ENCODE peak calls at places on chromosomes 7 and 10, in four cellular contexts. One of them, this sample, is unnamed.

GRCh38 chr7:92766461-92767003 is 69.8 kb downstream of the CDK6 start:
- DNase-seq in K562: no peak
- DNase-seq in WTC11: no peak
- DNase-seq in HepG2: peak
- DNase-seq in this sample: no peak

GRCh38 chr10:31136951-31137885 is 105.6 kb upstream of the ZNF438 start:
- DNase-seq in K562: no peak
- DNase-seq in WTC11: no peak
- DNase-seq in HepG2: no peak
- DNase-seq in this sample: no peak

GRCh38 chr7:13742719-13743640 is 246.5 kb downstream of the ETV1 start:
- DNase-seq in K562: no peak
- DNase-seq in WTC11: peak
- DNase-seq in HepG2: no peak
- DNase-seq in this sample: peak

GRCh38 chr10:69464801-69465401 is 13.6 kb downstream of the TSPAN15 start:
- DNase-seq in K562: no peak
- DNase-seq in WTC11: no peak
- DNase-seq in HepG2: no peak
- DNase-seq in this sample: no peak

GRCh38 chr7:78379148-78379547 is 580.6 kb downstream of the PHTF2 start:
- DNase-seq in K562: no peak
- DNase-seq in WTC11: no peak
- DNase-seq in HepG2: no peak
- DNase-seq in this sample: no peak

GRCh38 chr10:19107406-19107805 is 58.8 kb downstream of the MALRD1 start:
- DNase-seq in K562: no peak
- DNase-seq in WTC11: no peak
- DNase-seq in HepG2: no peak
- DNase-seq in this sample: no peak

GRCh38 chr10:62373995-62374861 is at the start of gene ZNF365:
- DNase-seq in K562: no peak
- DNase-seq in WTC11: peak
- DNase-seq in HepG2: no peak
- DNase-seq in this sample: peak

GRCh38 chr10:119396709-119397071 is 145.8 kb downstream of the RGS10 start:
- DNase-seq in K562: no peak
- DNase-seq in WTC11: no peak
- DNase-seq in HepG2: no peak
- DNase-seq in this sample: no peak

GRCh38 chr7:43491984-43492383 is 90.9 kb upstream of the STK17A start:
- DNase-seq in K562: no peak
- DNase-seq in WTC11: no peak
- DNase-seq in HepG2: peak
- DNase-seq in this sample: no peak

GRCh38 chr7:158410720-158411119 is 176.9 kb downstream of the PTPRN2 start:
- DNase-seq in K562: no peak
- DNase-seq in WTC11: no peak
- DNase-seq in HepG2: no peak
- DNase-seq in this sample: no peak

GRCh38 chr7:158409816-158410330 is 177.8 kb downstream of the PTPRN2 start:
- DNase-seq in K562: no peak
- DNase-seq in WTC11: no peak
- DNase-seq in HepG2: no peak
- DNase-seq in this sample: no peak

GRCh38 chr7:158411232-158411950 is 176.2 kb downstream of the PTPRN2 start:
- DNase-seq in K562: no peak
- DNase-seq in WTC11: no peak
- DNase-seq in HepG2: no peak
- DNase-seq in this sample: no peak

GRCh38 chr7:158407581-158408331 is 179.9 kb downstream of the PTPRN2 start:
- DNase-seq in K562: no peak
- DNase-seq in WTC11: no peak
- DNase-seq in HepG2: peak
- DNase-seq in this sample: peak

DNA sequence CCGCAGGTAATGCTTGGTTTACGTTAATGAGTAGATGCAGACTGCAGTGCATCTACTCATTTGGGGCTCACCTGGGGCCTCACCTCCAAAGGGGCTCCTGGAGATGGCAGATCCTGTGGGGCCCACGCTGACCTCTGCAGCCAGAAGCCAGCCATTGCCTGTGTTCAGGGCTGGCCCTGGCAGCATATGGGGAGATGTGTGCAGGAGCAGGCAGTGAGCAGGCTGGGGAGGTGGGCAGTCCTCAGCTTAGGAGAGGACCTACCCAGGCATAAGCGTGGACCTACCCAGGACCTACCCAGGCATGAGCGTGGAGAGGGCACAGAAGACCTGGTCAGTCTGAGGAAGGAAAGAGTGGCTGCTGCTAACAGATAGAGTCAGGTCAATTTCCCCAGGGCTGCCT is 178.5 kb downstream of the PTPRN2 start:
- DNase-seq in K562: no peak
- DNase-seq in WTC11: no peak
- DNase-seq in HepG2: no peak
- DNase-seq in this sample: no peak
- TF ChIP-seq ELF4 in K562: no peak
- TF ChIP-seq ELF4 in WTC11: no peak
- TF ChIP-seq ELF4 in HepG2: no peak
- TF ChIP-seq ELF4 in this sample: no peak

DNA sequence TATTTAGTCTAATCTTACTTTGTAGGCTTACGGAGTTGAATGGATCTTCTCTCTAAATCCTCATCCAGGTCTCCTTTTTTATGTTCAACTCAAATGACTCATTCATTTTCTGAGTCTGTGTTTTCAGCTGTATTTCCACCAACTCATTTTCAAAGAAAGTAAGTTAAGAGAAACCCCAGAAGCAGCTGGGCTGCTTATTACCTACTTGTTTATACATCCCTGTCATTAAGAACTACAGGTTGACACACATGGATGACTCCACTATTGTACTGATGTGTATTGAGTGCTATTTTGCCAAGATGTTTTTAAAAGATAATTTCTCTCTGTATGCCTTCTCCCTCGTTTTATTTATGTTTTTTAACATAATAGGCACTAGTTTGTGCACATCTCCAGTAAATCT is 42.0 kb downstream of the DGKI start:
- DNase-seq in K562: no peak
- DNase-seq in WTC11: no peak
- DNase-seq in HepG2: no peak
- DNase-seq in this sample: no peak
- TF ChIP-seq ELF4 in K562: no peak
- TF ChIP-seq ELF4 in WTC11: no peak
- TF ChIP-seq ELF4 in HepG2: no peak
- TF ChIP-seq ELF4 in this sample: no peak

GRCh38 chr10:79347226-79347893 is at the start of gene PPIF:
- DNase-seq in K562: peak
- DNase-seq in WTC11: peak
- DNase-seq in HepG2: peak
- DNase-seq in this sample: peak

GRCh38 chr10:79346388-79347225 is 662 bp upstream of the PPIF start:
- DNase-seq in K562: no peak
- DNase-seq in WTC11: peak
- DNase-seq in HepG2: no peak
- DNase-seq in this sample: no peak

GRCh38 chr10:79344502-79345195 is 2.6 kb upstream of the PPIF start:
- DNase-seq in K562: no peak
- DNase-seq in WTC11: no peak
- DNase-seq in HepG2: no peak
- DNase-seq in this sample: no peak

GRCh38 chr10:79345241-79346011 is 1.8 kb upstream of the PPIF start:
- DNase-seq in K562: no peak
- DNase-seq in WTC11: no peak
- DNase-seq in HepG2: no peak
- DNase-seq in this sample: no peak

GRCh38 chr10:79346012-79346340 is 1.3 kb upstream of the PPIF start:
- DNase-seq in K562: no peak
- DNase-seq in WTC11: no peak
- DNase-seq in HepG2: no peak
- DNase-seq in this sample: no peak
- TF ChIP-seq ELF4 in K562: no peak
- TF ChIP-seq ELF4 in WTC11: no peak
- TF ChIP-seq ELF4 in HepG2: no peak
- TF ChIP-seq ELF4 in this sample: no peak

GRCh38 chr7:110205899-110206298 is 885.0 kb upstream of the LRRN3 start:
- DNase-seq in K562: no peak
- DNase-seq in WTC11: no peak
- DNase-seq in HepG2: no peak
- DNase-seq in this sample: no peak

GRCh38 chr7:110204527-110204926 is 886.4 kb upstream of the LRRN3 start:
- DNase-seq in K562: no peak
- DNase-seq in WTC11: peak
- DNase-seq in HepG2: no peak
- DNase-seq in this sample: peak
- TF ChIP-seq ELF4 in K562: no peak
- TF ChIP-seq ELF4 in WTC11: no peak
- TF ChIP-seq ELF4 in HepG2: no peak
- TF ChIP-seq ELF4 in this sample: no peak

DNA sequence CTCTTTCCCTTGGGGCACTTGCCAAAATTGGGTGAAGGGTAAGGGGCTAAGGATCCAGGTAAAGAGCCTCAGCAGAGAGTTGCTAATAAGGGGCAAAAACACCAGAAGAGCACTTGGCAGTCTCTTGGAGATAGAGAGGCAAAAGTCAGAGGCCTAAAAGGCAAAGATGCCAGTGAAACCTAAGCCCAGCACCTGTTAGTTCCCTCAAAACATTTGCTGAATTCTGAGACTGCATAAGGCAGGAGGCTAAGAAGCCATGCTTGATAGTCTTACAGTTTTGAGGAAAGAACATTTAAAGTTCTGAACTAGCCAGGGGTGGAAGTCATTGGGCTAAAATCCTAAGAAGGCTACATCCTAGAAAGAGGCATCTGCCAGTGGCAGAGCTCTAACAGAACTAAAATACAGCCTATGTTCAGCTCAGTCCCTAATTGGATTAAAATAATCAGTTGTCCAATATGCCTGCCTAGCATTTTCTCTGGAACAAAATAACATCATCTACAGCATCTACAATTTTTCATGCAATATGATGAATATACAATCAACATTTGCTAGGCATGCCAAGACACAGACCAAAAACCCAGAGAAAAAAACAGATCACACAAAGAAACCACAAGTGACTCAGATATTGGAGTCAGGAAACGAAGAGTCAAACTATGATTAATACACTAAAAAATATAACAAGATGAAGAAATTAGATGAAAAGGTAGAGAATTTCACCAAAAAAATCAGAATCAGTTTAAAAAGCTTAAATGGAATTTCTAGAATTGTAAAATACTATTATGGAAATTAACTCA is 7.7 kb downstream of the HTR7 start:
- DNase-seq in K562: no peak
- DNase-seq in WTC11: no peak
- DNase-seq in HepG2: no peak
- DNase-seq in this sample: no peak
- TF ChIP-seq ELF4 in K562: no peak
- TF ChIP-seq ELF4 in WTC11: no peak
- TF ChIP-seq ELF4 in HepG2: no peak
- TF ChIP-seq ELF4 in this sample: no peak

GRCh38 chr7:116398672-116399071 is 100.9 kb upstream of the CAV2 start:
- DNase-seq in K562: no peak
- DNase-seq in WTC11: no peak
- DNase-seq in HepG2: no peak
- DNase-seq in this sample: no peak

GRCh38 chr7:116393654-116394053 is 105.9 kb upstream of the CAV2 start:
- DNase-seq in K562: no peak
- DNase-seq in WTC11: no peak
- DNase-seq in HepG2: no peak
- DNase-seq in this sample: no peak

GRCh38 chr7:116392806-116393205 is 106.7 kb upstream of the CAV2 start:
- DNase-seq in K562: no peak
- DNase-seq in WTC11: no peak
- DNase-seq in HepG2: no peak
- DNase-seq in this sample: no peak

GRCh38 chr7:116394106-116394505 is 105.4 kb upstream of the CAV2 start:
- DNase-seq in K562: no peak
- DNase-seq in WTC11: no peak
- DNase-seq in HepG2: no peak
- DNase-seq in this sample: no peak

DNA sequence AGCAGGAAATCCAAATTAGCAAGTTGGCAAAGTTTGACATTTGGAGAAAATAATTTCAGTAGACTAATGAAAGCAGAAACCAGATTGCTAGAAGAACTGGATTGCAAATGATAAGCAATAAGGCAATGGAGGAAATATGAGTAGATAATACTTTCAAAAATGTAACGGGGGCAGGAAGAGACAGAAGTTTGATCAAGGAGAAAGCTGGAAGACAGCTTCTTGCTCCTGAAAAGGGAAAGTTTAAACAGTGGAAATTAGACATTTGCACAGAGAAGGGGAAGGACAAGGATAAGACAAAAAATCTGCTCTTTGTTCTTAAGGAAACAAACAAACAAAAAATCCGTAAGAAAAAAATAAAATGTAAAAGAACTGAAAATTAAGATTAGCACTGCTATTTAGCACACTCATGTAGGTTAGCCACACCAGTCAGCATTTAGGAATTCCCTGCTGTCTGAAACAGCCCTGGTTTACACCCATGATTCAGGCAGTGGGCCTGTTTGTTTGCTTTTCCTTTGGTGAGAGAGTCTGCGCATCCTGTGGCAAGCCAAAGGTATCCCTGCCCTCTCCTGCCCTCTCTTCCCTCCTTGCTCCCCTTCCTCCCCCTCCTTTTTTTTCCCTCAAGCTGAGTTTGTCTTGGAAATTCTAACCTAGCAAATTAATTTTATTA is 104.3 kb upstream of the CAV2 start:
- DNase-seq in K562: no peak
- DNase-seq in WTC11: no peak
- DNase-seq in HepG2: no peak
- DNase-seq in this sample: no peak
- TF ChIP-seq ELF4 in K562: no peak
- TF ChIP-seq ELF4 in WTC11: no peak
- TF ChIP-seq ELF4 in HepG2: no peak
- TF ChIP-seq ELF4 in this sample: no peak